ENCODE peak calls at places on chromosome 20, in ten cellular contexts. One of them, this sample, is unnamed.

GRCh38 chr20:11792229-11792953 is 125.3 kb upstream of the BTBD3 start:
- DNase-seq in neural crest cell: peak
- DNase-seq in A549: no peak
- DNase-seq in endothelial cell: no peak
- DNase-seq in lower lobe of right lung: no peak
- DNase-seq in SK-N-SH: no peak
- DNase-seq in stomach: no peak
- DNase-seq in glutamatergic neuron: no peak
- DNase-seq in AG04450: no peak
- DNase-seq in OCI-LY7: no peak
- DNase-seq in this sample: no peak

GRCh38 chr20:41344938-41345728 is 4.5 kb downstream of the LPIN3 start:
- DNase-seq in lower lobe of right lung: no peak
- DNase-seq in endothelial cell: no peak
- DNase-seq in neural crest cell: no peak
- DNase-seq in A549: no peak
- DNase-seq in glutamatergic neuron: no peak
- DNase-seq in SK-N-SH: no peak
- DNase-seq in AG04450: no peak
- DNase-seq in OCI-LY7: no peak
- DNase-seq in stomach: no peak
- DNase-seq in this sample: no peak

GRCh38 chr20:33770005-33770404 is 38.2 kb downstream of the ZNF341 start:
- DNase-seq in neural crest cell: no peak
- DNase-seq in glutamatergic neuron: no peak
- DNase-seq in SK-N-SH: no peak
- DNase-seq in stomach: peak
- DNase-seq in endothelial cell: no peak
- DNase-seq in lower lobe of right lung: no peak
- DNase-seq in AG04450: no peak
- DNase-seq in OCI-LY7: no peak
- DNase-seq in A549: no peak
- DNase-seq in this sample: no peak

GRCh38 chr20:29302979-29303644 is 1954.4 kb upstream of the DEFB115 start:
- DNase-seq in AG04450: no peak
- DNase-seq in SK-N-SH: no peak
- DNase-seq in lower lobe of right lung: no peak
- DNase-seq in stomach: no peak
- DNase-seq in glutamatergic neuron: no peak
- DNase-seq in OCI-LY7: no peak
- DNase-seq in neural crest cell: no peak
- DNase-seq in A549: no peak
- DNase-seq in endothelial cell: no peak
- DNase-seq in this sample: no peak

GRCh38 chr20:62186096-62186426 is 3.2 kb downstream of the MTG2 start:
- DNase-seq in endothelial cell: no peak
- DNase-seq in glutamatergic neuron: no peak
- DNase-seq in lower lobe of right lung: no peak
- DNase-seq in AG04450: no peak
- DNase-seq in neural crest cell: no peak
- DNase-seq in SK-N-SH: no peak
- DNase-seq in stomach: no peak
- DNase-seq in A549: no peak
- DNase-seq in OCI-LY7: no peak
- DNase-seq in this sample: no peak

GRCh38 chr20:32333988-32334885 is 23.9 kb upstream of the ASXL1 start:
- DNase-seq in lower lobe of right lung: peak
- DNase-seq in glutamatergic neuron: no peak
- DNase-seq in neural crest cell: no peak
- DNase-seq in AG04450: no peak
- DNase-seq in endothelial cell: no peak
- DNase-seq in stomach: peak
- DNase-seq in OCI-LY7: no peak
- DNase-seq in SK-N-SH: no peak
- DNase-seq in A549: no peak
- DNase-seq in this sample: peak

GRCh38 chr20:62900052-62900691 is 26.1 kb downstream of the DIDO1 start:
- DNase-seq in neural crest cell: peak
- DNase-seq in A549: peak
- DNase-seq in lower lobe of right lung: peak
- DNase-seq in endothelial cell: peak
- DNase-seq in OCI-LY7: peak
- DNase-seq in stomach: peak
- DNase-seq in glutamatergic neuron: peak
- DNase-seq in SK-N-SH: peak
- DNase-seq in AG04450: peak
- DNase-seq in this sample: peak

GRCh38 chr20:63357921-63358905 is 2.9 kb downstream of the CHRNA4 start:
- DNase-seq in A549: no peak
- DNase-seq in lower lobe of right lung: no peak
- DNase-seq in endothelial cell: no peak
- DNase-seq in stomach: peak
- DNase-seq in neural crest cell: no peak
- DNase-seq in glutamatergic neuron: peak
- DNase-seq in OCI-LY7: no peak
- DNase-seq in AG04450: no peak
- DNase-seq in SK-N-SH: no peak
- DNase-seq in this sample: no peak

GRCh38 chr20:42193119-42193518 is 574.9 kb upstream of the CHD6 start:
- DNase-seq in stomach: no peak
- DNase-seq in OCI-LY7: no peak
- DNase-seq in A549: no peak
- DNase-seq in SK-N-SH: no peak
- DNase-seq in lower lobe of right lung: no peak
- DNase-seq in AG04450: no peak
- DNase-seq in endothelial cell: no peak
- DNase-seq in neural crest cell: no peak
- DNase-seq in glutamatergic neuron: no peak
- DNase-seq in this sample: no peak

GRCh38 chr20:24956001-24956761 is 7.1 kb downstream of the CST7 start:
- DNase-seq in neural crest cell: no peak
- DNase-seq in lower lobe of right lung: peak
- DNase-seq in endothelial cell: no peak
- DNase-seq in AG04450: no peak
- DNase-seq in OCI-LY7: no peak
- DNase-seq in A549: no peak
- DNase-seq in stomach: peak
- DNase-seq in glutamatergic neuron: no peak
- DNase-seq in SK-N-SH: no peak
- DNase-seq in this sample: no peak

GRCh38 chr20:588932-589672 is 21.0 kb downstream of the TCF15 start:
- DNase-seq in A549: peak
- DNase-seq in glutamatergic neuron: no peak
- DNase-seq in neural crest cell: no peak
- DNase-seq in lower lobe of right lung: no peak
- DNase-seq in endothelial cell: no peak
- DNase-seq in stomach: no peak
- DNase-seq in AG04450: no peak
- DNase-seq in OCI-LY7: no peak
- DNase-seq in SK-N-SH: peak
- DNase-seq in this sample: peak

GRCh38 chr20:582204-582603 is 27.9 kb downstream of the TCF15 start:
- DNase-seq in OCI-LY7: no peak
- DNase-seq in AG04450: no peak
- DNase-seq in A549: no peak
- DNase-seq in neural crest cell: no peak
- DNase-seq in endothelial cell: no peak
- DNase-seq in stomach: no peak
- DNase-seq in lower lobe of right lung: no peak
- DNase-seq in glutamatergic neuron: no peak
- DNase-seq in SK-N-SH: no peak
- DNase-seq in this sample: no peak

GRCh38 chr20:588476-588875 is 21.6 kb downstream of the TCF15 start:
- DNase-seq in OCI-LY7: no peak
- DNase-seq in neural crest cell: no peak
- DNase-seq in A549: no peak
- DNase-seq in stomach: no peak
- DNase-seq in glutamatergic neuron: no peak
- DNase-seq in SK-N-SH: no peak
- DNase-seq in AG04450: no peak
- DNase-seq in lower lobe of right lung: no peak
- DNase-seq in endothelial cell: no peak
- DNase-seq in this sample: no peak

GRCh38 chr20:584375-585301 is 25.5 kb downstream of the TCF15 start:
- DNase-seq in OCI-LY7: peak
- DNase-seq in lower lobe of right lung: no peak
- DNase-seq in SK-N-SH: no peak
- DNase-seq in stomach: no peak
- DNase-seq in glutamatergic neuron: no peak
- DNase-seq in neural crest cell: no peak
- DNase-seq in AG04450: no peak
- DNase-seq in endothelial cell: no peak
- DNase-seq in A549: peak
- DNase-seq in this sample: no peak
- TF ChIP-seq CTCF in OCI-LY7: no peak
- TF ChIP-seq CTCF in lower lobe of right lung: no peak
- TF ChIP-seq CTCF in SK-N-SH: no peak
- TF ChIP-seq CTCF in stomach: no peak
- TF ChIP-seq CTCF in glutamatergic neuron: no peak
- TF ChIP-seq CTCF in neural crest cell: no peak
- TF ChIP-seq CTCF in AG04450: no peak
- TF ChIP-seq CTCF in endothelial cell: no peak
- TF ChIP-seq CTCF in A549: no peak
- TF ChIP-seq CTCF in this sample: no peak

DNA sequence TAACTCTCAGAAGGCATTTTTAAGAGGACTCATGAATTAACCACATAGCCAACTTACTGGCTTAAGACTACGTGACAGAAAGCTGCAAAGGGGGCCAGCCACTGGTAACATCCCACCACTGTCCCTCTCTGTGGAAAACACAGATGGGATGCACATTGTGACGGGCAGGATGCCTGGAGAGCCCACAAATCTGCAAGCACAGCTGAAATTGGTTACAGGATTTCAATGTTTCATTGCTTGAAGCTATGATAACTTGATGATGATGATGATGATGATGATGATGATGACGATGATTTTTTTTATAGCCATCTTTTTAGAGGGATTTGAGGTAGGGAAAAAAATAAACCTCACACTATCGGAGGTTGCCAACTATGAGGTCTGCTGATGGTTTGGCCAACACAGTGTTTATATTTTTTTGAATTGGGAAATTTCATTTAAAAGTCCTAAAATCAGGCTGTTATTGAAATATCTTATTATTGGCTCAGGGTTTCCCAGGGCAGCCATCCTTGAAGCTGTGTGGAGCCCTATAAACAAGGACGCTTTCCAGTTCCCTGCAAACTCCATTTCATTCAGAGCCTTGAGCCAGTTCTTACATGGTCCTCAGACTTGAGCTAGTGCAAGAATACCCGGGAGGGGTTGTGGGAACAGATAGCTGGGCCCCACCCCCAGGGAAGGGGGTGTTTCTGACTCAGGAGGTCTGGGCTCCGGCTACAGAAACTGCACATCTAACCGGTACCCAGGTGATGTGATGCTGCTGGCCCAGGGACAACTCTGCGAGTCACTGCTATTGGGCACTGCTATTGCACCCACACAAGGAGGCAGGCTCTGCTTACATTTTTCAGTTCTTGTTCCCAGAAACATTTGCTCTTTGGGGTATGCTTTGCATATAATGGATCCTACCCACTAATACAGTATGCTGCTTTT is 27.1 kb downstream of the BCAS1 start:
- DNase-seq in lower lobe of right lung: no peak
- DNase-seq in neural crest cell: no peak
- DNase-seq in glutamatergic neuron: no peak
- DNase-seq in SK-N-SH: no peak
- DNase-seq in endothelial cell: no peak
- DNase-seq in AG04450: no peak
- DNase-seq in OCI-LY7: no peak
- DNase-seq in stomach: no peak
- DNase-seq in A549: no peak
- DNase-seq in this sample: no peak
- TF ChIP-seq CTCF in lower lobe of right lung: no peak
- TF ChIP-seq CTCF in neural crest cell: no peak
- TF ChIP-seq CTCF in glutamatergic neuron: no peak
- TF ChIP-seq CTCF in SK-N-SH: no peak
- TF ChIP-seq CTCF in endothelial cell: no peak
- TF ChIP-seq CTCF in AG04450: no peak
- TF ChIP-seq CTCF in OCI-LY7: no peak
- TF ChIP-seq CTCF in stomach: no peak
- TF ChIP-seq CTCF in A549: no peak
- TF ChIP-seq CTCF in this sample: peak

DNA sequence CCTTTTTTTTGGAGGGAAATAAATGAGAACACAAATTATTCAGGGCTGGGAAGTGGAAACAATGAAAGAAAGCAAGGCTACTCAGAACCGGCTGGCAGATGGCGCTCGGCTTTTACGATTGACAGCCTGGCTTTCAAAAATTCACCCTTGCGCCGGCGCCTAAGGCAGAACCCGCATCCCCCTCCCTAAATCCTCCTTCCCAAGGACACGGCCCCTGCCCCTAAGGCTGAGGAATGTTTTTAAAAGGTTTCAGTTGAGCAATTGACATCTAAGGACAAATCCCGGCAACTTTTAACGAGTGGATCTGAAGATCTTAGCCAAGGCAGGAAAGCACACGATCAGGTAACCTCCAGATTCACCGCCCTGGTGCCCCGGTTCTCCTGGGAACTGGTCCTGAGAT is 16.3 kb downstream of the GNAS start:
- DNase-seq in A549: no peak
- DNase-seq in neural crest cell: peak
- DNase-seq in lower lobe of right lung: no peak
- DNase-seq in stomach: no peak
- DNase-seq in SK-N-SH: no peak
- DNase-seq in AG04450: no peak
- DNase-seq in glutamatergic neuron: peak
- DNase-seq in OCI-LY7: no peak
- DNase-seq in endothelial cell: no peak
- DNase-seq in this sample: no peak
- TF ChIP-seq CTCF in A549: no peak
- TF ChIP-seq CTCF in neural crest cell: peak
- TF ChIP-seq CTCF in lower lobe of right lung: peak
- TF ChIP-seq CTCF in stomach: no peak
- TF ChIP-seq CTCF in SK-N-SH: no peak
- TF ChIP-seq CTCF in AG04450: peak
- TF ChIP-seq CTCF in glutamatergic neuron: no peak
- TF ChIP-seq CTCF in OCI-LY7: peak
- TF ChIP-seq CTCF in endothelial cell: no peak
- TF ChIP-seq CTCF in this sample: no peak

DNA sequence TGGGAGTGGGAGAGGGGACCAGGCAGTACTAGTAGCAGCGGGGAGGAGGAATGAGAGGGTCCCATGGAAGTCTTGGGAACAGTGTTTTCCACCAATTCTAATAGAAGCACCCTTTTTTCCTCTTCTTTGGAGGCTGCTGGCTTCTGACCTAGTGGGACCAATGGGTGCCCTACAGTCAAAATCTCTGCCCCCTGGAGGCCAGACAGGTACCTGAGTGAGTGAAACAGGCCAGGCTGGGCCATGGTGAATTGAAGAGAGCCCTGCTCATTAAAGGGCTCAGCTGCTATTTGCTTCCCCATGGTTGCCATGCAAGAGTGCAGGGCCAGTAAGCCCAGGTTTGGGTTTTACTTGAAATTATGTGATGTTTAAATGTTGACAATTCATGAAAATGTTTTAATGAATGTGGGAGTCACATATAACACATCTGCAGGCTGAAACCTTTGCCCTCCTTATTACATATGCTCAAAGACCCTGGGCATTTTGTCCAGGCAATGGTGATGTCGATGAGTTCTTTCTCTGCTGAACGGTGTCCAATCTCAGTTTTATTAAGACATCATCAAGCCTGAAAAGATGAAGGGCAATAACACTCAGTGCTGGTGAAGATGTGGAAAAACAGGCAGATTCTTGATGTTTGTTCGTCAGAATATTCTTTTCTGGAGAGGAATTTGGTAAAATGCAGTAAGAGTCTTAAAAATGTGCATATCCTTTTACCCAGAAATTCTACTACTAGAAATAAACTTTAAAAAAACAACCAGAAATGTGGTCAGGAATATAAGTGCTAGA is 42.3 kb upstream of the OCSTAMP start:
- DNase-seq in AG04450: no peak
- DNase-seq in OCI-LY7: no peak
- DNase-seq in endothelial cell: no peak
- DNase-seq in stomach: no peak
- DNase-seq in neural crest cell: no peak
- DNase-seq in SK-N-SH: no peak
- DNase-seq in lower lobe of right lung: no peak
- DNase-seq in glutamatergic neuron: no peak
- DNase-seq in A549: peak
- DNase-seq in this sample: no peak
- TF ChIP-seq CTCF in AG04450: no peak
- TF ChIP-seq CTCF in OCI-LY7: peak
- TF ChIP-seq CTCF in endothelial cell: no peak
- TF ChIP-seq CTCF in stomach: no peak
- TF ChIP-seq CTCF in neural crest cell: no peak
- TF ChIP-seq CTCF in SK-N-SH: peak
- TF ChIP-seq CTCF in lower lobe of right lung: no peak
- TF ChIP-seq CTCF in glutamatergic neuron: no peak
- TF ChIP-seq CTCF in A549: no peak
- TF ChIP-seq CTCF in this sample: peak

This sample was measured in GM12864.